ENCODE peak calls at places on chromosome 18, in nine cellular contexts. H is neural progenitor cell, L is spleen, X is left ventricle myocardium inferior, O is body of pancreas, Z is stomach, C is hepatocyte, N is heart right ventricle, M is endodermal cell. V is an unnamed sample.

GRCh38 chr18:48831802-48832201 is 119.0 kb downstream of the SMAD7 start:
- DNase-seq in H (no peak), L (no peak), X (no peak), O (no peak), Z (peak), C (no peak), N (no peak), M (peak), V (no peak)

GRCh38 chr18:5413447-5413846 is 117.9 kb upstream of the ZBTB14 start:
- DNase-seq in H (no peak), L (no peak), X (no peak), O (no peak), Z (no peak), C (no peak), N (no peak), M (no peak), V (no peak)

GRCh38 chr18:59669872-59670657 is 27.2 kb downstream of the CCBE1 start:
- DNase-seq in H (no peak), L (no peak), X (no peak), O (no peak), Z (no peak), C (peak), N (no peak), M (no peak), V (no peak)

GRCh38 chr18:8424917-8425725 is 184.1 kb upstream of the RAB12 start:
- DNase-seq in H (no peak), L (no peak), X (no peak), O (no peak), Z (no peak), C (no peak), N (no peak), M (peak), V (peak)

GRCh38 chr18:23012249-23012648 is 79.1 kb downstream of the RBBP8 start:
- DNase-seq in H (no peak), L (no peak), X (no peak), O (no peak), Z (no peak), C (no peak), N (no peak), M (no peak), V (no peak)

GRCh38 chr18:26003391-26003790 is 87.0 kb downstream of the SS18 start:
- DNase-seq in H (no peak), L (no peak), X (no peak), O (peak), Z (no peak), C (peak), N (no peak), M (no peak), V (no peak)

GRCh38 chr18:20971886-20972267 is 139.7 kb downstream of the ROCK1 start:
- DNase-seq in H (peak), L (no peak), X (no peak), O (no peak), Z (no peak), C (peak), N (no peak), M (no peak), V (peak)

GRCh38 chr18:34783485-34783884 is 73.4 kb downstream of the DTNA start:
- DNase-seq in H (no peak), L (no peak), X (no peak), O (no peak), Z (no peak), C (no peak), N (no peak), M (no peak), V (peak)

GRCh38 chr18:26205318-26205717 is 20.9 kb upstream of the TAF4B start:
- DNase-seq in H (no peak), L (no peak), X (no peak), O (no peak), Z (no peak), C (no peak), N (no peak), M (no peak), V (no peak)

DNA sequence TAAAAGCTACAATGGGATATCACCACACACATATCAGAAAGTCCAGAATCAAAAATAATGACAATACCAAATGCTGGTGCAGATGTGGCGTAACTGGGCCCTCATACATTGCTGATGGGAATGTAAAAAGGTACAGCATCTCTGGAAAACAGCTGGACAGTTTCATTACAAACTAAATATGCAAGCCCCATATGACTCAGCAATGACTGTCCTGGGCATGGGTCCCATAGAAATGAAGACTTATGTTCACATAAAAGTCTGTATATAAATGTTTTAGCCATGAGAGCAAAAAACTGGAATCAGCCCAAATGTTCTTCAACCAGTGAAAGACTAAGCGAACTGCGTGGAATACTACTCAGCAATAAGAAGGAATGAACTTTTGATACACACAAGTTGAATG is 56.7 kb downstream of the ALPK2 start:
- DNase-seq in H (no peak), L (no peak), X (no peak), O (no peak), Z (no peak), C (peak), N (no peak), M (no peak), V (peak)
- H3K27ac ChIP-seq in H (no peak), L (no peak), X (peak), O (no peak), Z (no peak), C (no peak), N (no peak), M (no peak), V (peak)

GRCh38 chr18:11272516-11272915 is 123.1 kb upstream of the PIEZO2 start:
- DNase-seq in H (no peak), L (no peak), X (no peak), O (no peak), Z (no peak), C (no peak), N (no peak), M (no peak), V (no peak)

GRCh38 chr18:11276678-11277077 is 127.3 kb upstream of the PIEZO2 start:
- DNase-seq in H (no peak), L (no peak), X (no peak), O (no peak), Z (no peak), C (no peak), N (no peak), M (peak), V (no peak)

GRCh38 chr18:11279461-11279860 is 130.1 kb upstream of the PIEZO2 start:
- DNase-seq in H (no peak), L (no peak), X (no peak), O (no peak), Z (no peak), C (no peak), N (no peak), M (no peak), V (no peak)

GRCh38 chr18:11268691-11269686 is 119.6 kb upstream of the PIEZO2 start:
- DNase-seq in H (peak), L (no peak), X (no peak), O (no peak), Z (no peak), C (peak), N (no peak), M (no peak), V (peak)

GRCh38 chr18:11274144-11274762 is 124.9 kb upstream of the PIEZO2 start:
- DNase-seq in H (no peak), L (no peak), X (no peak), O (no peak), Z (no peak), C (peak), N (no peak), M (no peak), V (no peak)
- H3K27ac ChIP-seq in H (no peak), L (no peak), X (no peak), O (no peak), Z (no peak), C (peak), N (no peak), M (no peak), V (no peak)

GRCh38 chr18:415627-416612 is 84.6 kb downstream of the COLEC12 start:
- DNase-seq in H (no peak), L (no peak), X (no peak), O (no peak), Z (no peak), C (no peak), N (no peak), M (no peak), V (peak)
- H3K27ac ChIP-seq in H (no peak), L (no peak), X (no peak), O (no peak), Z (no peak), C (no peak), N (no peak), M (no peak), V (peak)

DNA sequence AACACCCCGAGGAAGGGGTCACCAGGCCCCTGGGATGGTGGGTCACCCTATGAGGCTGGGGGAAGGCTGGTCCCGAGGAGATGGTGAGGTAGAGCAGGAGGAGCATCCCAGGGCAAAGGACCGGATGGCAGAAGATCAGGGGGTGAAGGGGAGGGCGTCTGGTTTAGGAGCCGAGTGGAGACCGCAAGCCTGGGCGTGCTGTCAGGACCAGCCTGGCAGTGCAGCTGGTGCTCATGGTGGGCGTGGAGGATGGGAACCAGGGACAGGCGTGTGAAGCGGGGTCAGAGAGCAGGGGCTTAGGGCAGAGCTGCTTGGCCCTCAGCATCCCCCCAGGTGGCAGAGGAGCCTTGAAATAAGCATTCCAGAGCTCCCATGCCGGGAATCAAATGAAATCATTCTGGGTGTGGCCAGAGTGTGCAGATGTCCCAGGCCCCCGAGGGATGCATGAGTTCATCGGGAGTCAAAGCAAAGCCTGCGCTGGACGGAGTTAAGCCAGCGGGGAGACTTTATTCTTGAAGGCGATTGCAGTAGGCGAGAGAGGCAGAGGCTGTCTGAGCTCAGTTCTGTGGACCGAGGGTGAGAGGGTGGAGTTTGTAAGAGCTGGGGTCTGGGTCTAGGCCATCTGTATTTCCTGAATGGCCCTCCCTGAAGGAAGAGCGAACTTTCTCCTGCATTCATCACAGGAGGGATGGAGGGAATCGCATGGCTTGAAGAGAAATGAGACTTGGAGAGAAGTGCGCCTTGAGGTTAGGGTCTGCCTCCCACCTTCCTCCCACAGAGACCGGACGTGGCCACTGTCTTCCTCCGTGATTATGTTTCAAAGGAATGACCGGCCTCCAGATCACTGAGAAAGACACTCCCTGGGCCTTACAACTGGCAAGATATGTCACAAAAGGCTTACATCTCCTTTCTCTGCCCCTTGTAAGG is 33.2 kb upstream of the MBP start:
- DNase-seq in H (no peak), L (no peak), X (peak), O (no peak), Z (no peak), C (no peak), N (peak), M (no peak), V (peak)
- H3K27ac ChIP-seq in H (no peak), L (no peak), X (peak), O (no peak), Z (no peak), C (no peak), N (no peak), M (no peak), V (no peak)

DNA sequence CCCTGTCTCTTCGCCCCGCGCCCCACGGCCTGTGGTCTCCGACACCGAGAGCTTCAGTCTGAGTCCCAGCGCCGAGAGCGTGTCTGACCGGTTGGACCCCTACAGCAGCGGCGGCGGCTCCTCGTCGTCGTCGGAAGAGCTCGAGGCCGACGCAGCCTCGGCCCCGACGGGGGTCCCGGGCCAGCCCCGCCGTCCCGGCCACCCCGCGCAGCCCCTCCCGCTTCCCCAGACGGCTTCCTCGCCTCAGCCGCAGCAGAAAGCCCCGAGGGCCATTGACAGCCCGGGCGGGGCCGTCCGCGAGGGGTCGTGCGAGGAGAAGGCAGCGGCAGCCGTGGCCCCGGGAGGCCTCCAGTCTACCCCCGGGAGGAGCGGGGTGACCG is 1.3 kb downstream of the PHLPP1 start:
- DNase-seq in H (peak), L (peak), X (peak), O (peak), Z (peak), C (peak), N (peak), M (no peak), V (peak)
- H3K27ac ChIP-seq in H (no peak), L (peak), X (peak), O (peak), Z (peak), C (peak), N (peak), M (no peak), V (no peak)

DNA sequence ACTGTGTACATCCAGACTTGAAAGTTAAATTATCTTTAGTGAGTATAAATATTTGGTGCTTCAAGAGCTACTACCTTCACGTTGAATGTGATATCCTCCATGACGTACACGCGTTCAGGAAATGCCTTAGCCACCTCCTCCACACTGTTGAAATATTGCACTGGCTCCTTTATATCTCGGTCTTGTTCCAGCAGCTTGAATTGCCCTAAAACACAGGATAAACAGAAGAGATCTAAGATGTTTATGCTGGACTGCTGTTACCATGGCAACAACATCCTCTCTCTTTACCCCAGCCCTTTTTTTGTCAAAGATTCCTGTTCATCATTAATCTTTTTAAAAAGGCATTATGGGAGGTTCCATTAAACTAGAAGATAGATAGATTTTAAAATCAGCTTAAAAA is 120.3 kb downstream of the MEP1B start:
- DNase-seq in H (no peak), L (no peak), X (no peak), O (no peak), Z (no peak), C (peak), N (no peak), M (no peak), V (peak)
- H3K27ac ChIP-seq in H (no peak), L (peak), X (peak), O (no peak), Z (peak), C (no peak), N (no peak), M (no peak), V (peak)

GRCh38 chr18:50181590-50181989 is 13.4 kb downstream of the MYO5B start:
- DNase-seq in H (no peak), L (no peak), X (no peak), O (no peak), Z (no peak), C (no peak), N (no peak), M (no peak), V (no peak)

GRCh38 chr18:50183556-50183955 is 11.4 kb downstream of the MYO5B start:
- DNase-seq in H (no peak), L (no peak), X (no peak), O (no peak), Z (no peak), C (no peak), N (no peak), M (no peak), V (peak)

GRCh38 chr18:50186385-50186784 is 8.6 kb downstream of the MYO5B start:
- DNase-seq in H (no peak), L (no peak), X (no peak), O (no peak), Z (no peak), C (no peak), N (no peak), M (no peak), V (no peak)

GRCh38 chr18:50179465-50179864 is 15.5 kb downstream of the MYO5B start:
- DNase-seq in H (no peak), L (no peak), X (no peak), O (no peak), Z (no peak), C (no peak), N (no peak), M (no peak), V (no peak)

GRCh38 chr18:50182516-50182915 is 12.4 kb downstream of the MYO5B start:
- DNase-seq in H (no peak), L (no peak), X (no peak), O (no peak), Z (no peak), C (no peak), N (no peak), M (no peak), V (no peak)
- H3K27ac ChIP-seq in H (no peak), L (no peak), X (no peak), O (no peak), Z (no peak), C (no peak), N (no peak), M (no peak), V (no peak)

DNA sequence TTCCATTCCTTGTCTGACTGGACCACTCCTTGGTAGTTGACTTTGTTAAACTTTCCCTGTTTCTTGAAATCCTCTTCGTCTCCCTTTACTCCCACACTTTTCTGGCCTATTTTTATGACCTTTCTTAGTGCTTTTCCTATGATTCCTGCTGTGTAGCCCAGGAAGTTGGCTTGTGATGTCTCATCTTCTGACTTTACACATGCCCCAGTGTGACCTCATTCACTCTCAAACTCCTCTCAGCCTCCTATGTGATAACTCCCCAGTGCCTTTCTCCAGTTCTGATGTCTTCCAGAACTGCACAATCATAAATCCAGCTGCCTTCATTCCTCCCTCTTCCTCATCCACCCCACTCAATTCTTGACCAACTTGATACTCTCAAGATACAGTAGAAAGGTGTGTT is 407.6 kb downstream of the TGIF1 start:
- DNase-seq in H (no peak), L (no peak), X (no peak), O (no peak), Z (no peak), C (peak), N (no peak), M (no peak), V (peak)
- H3K27ac ChIP-seq in H (no peak), L (no peak), X (no peak), O (no peak), Z (no peak), C (no peak), N (no peak), M (no peak), V (no peak)

GRCh38 chr18:70334264-70334663 is 45.4 kb downstream of the SOCS6 start:
- DNase-seq in H (no peak), L (no peak), X (no peak), O (no peak), Z (no peak), C (no peak), N (no peak), M (no peak), V (no peak)
- H3K27ac ChIP-seq in H (no peak), L (no peak), X (peak), O (no peak), Z (no peak), C (peak), N (no peak), M (no peak), V (peak)

V was measured in brain microvascular endothelial cell.